ENCODE peak calls at places on chromosomes 11 and 22, in seven cellular contexts. Z, E, N, V, W, A and O are unnamed samples.

GRCh38 chr22:36682835-36683234 is 20.7 kb downstream of the CACNG2 start:
- DNase-seq in Z (no peak), E (no peak), N (no peak), V (no peak), W (no peak), A (no peak), O (peak; percentile 8)

GRCh38 chr22:17575681-17576080 is 12.4 kb downstream of the SLC25A18 start:
- DNase-seq in Z (no peak), E (no peak), N (peak; percentile 29), V (no peak), W (no peak), A (no peak), O (no peak)

GRCh38 chr11:27471067-27471587 is 1.5 kb downstream of the LGR4 start:
- DNase-seq in Z (no peak), E (no peak), N (peak; percentile 44), V (no peak), W (peak; percentile 3), A (peak; percentile 18), O (no peak)

GRCh38 chr11:94883878-94884277 is 89.5 kb downstream of the CWC15 start:
- DNase-seq in Z (no peak), E (no peak), N (no peak), V (no peak), W (no peak), A (no peak), O (no peak)

GRCh38 chr22:45188779-45189178 is 25.1 kb downstream of the NUP50 start:
- DNase-seq in Z (no peak), E (no peak), N (no peak), V (no peak), W (no peak), A (no peak), O (no peak)

GRCh38 chr22:42277988-42278776 is 7.7 kb upstream of the TCF20 start:
- DNase-seq in Z (no peak), E (no peak), N (no peak), V (no peak), W (no peak), A (peak; percentile 75), O (no peak)

GRCh38 chr11:111785076-111785475 is 18.9 kb upstream of the PPP2R1B start:
- DNase-seq in Z (no peak), E (no peak), N (no peak), V (no peak), W (no peak), A (no peak), O (no peak)

GRCh38 chr11:55902308-55902707 is 12.1 kb downstream of the OR5W2 start:
- DNase-seq in Z (no peak), E (no peak), N (no peak), V (no peak), W (no peak), A (no peak), O (no peak)

GRCh38 chr11:77067776-77068460 is 1.1 kb downstream of the CAPN5 start:
- DNase-seq in Z (no peak), E (no peak), N (no peak), V (no peak), W (no peak), A (peak; percentile 44), O (no peak)

GRCh38 chr11:113305440-113306336 is 8.7 kb upstream of the TTC12 start:
- DNase-seq in Z (peak; percentile 53), E (peak; percentile 83), N (peak; percentile 81), V (peak; percentile 69), W (peak; percentile 58), A (peak; percentile 67), O (no peak)

GRCh38 chr22:40403651-40404050 is 33.3 kb downstream of the SGSM3 start:
- DNase-seq in Z (no peak), E (no peak), N (no peak), V (no peak), W (no peak), A (no peak), O (no peak)
- H3K36me3 ChIP-seq in Z (peaks cover 81% of the 10 kb centered on the region), E (no peaks in the 10 kb centered on the region), N (peaks cover 9% of the 10 kb centered on the region), V (peaks cover 63% of the 10 kb centered on the region), W (peaks cover 4% of the 10 kb centered on the region), A (peaks cover 10% of the 10 kb centered on the region), O (peaks cover 28% of the 10 kb centered on the region)

DNA sequence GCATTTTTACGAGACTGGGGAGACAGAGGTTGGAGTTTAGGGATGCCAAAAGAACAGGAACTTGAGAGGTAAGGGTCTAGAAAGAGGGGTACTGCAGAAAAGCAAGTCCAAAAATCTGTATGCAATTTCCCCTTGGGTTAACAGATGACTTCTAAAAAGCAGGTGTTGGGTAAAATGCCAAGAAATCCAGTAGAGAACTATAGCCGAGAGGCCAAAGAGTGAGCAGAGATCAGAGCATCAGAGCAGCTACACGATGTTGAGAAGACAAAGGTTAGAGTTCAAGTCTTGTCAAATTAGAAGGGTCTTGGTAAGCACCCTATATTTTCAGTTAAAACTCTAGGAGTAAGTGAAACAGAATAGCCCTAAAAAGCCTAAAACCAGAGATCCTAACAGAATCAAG is 145.2 kb downstream of the FCHSD2 start:
- DNase-seq in Z (no peak), E (no peak), N (no peak), V (no peak), W (no peak), A (no peak), O (no peak)
- H3K36me3 ChIP-seq in Z (peaks cover 79% of the 10 kb centered on the region), E (no peaks in the 10 kb centered on the region), N (no peaks in the 10 kb centered on the region), V (no peaks in the 10 kb centered on the region), W (no peaks in the 10 kb centered on the region), A (no peaks in the 10 kb centered on the region), O (peaks cover 20% of the 10 kb centered on the region)

GRCh38 chr22:29815580-29815979 is 22.5 kb downstream of the ASCC2 start:
- DNase-seq in Z (no peak), E (no peak), N (no peak), V (no peak), W (no peak), A (no peak), O (no peak)
- H3K36me3 ChIP-seq in Z (peaks cover 83% of the 10 kb centered on the region), E (no peaks in the 10 kb centered on the region), N (peaks cover 38% of the 10 kb centered on the region), V (peaks cover 72% of the 10 kb centered on the region), W (peaks cover 23% of the 10 kb centered on the region), A (peaks cover 11% of the 10 kb centered on the region), O (peaks cover 39% of the 10 kb centered on the region)

GRCh38 chr11:67429722-67430121 is 1.4 kb downstream of the RPS6KB2 start:
- DNase-seq in Z (no peak), E (peak; percentile 42), N (no peak), V (no peak), W (no peak), A (no peak), O (no peak)
- H3K36me3 ChIP-seq in Z (peaks cover 40% of the 10 kb centered on the region), E (no peaks in the 10 kb centered on the region), N (no peaks in the 10 kb centered on the region), V (peaks cover 49% of the 10 kb centered on the region), W (no peaks in the 10 kb centered on the region), A (peaks cover 12% of the 10 kb centered on the region), O (peaks cover 18% of the 10 kb centered on the region)

GRCh38 chr11:36405585-36406367 is 104.3 kb downstream of the TRAF6 start:
- DNase-seq in Z (no peak), E (no peak), N (no peak), V (no peak), W (no peak), A (no peak), O (no peak)

GRCh38 chr11:36400768-36401455 is 104.8 kb downstream of the PRR5L start:
- DNase-seq in Z (no peak), E (no peak), N (no peak), V (no peak), W (no peak), A (no peak), O (no peak)

GRCh38 chr11:36404831-36405230 is 105.2 kb downstream of the TRAF6 start:
- DNase-seq in Z (no peak), E (no peak), N (no peak), V (no peak), W (no peak), A (no peak), O (no peak)

GRCh38 chr11:36402568-36403181 is 106.6 kb downstream of the PRR5L start:
- DNase-seq in Z (no peak), E (no peak), N (no peak), V (no peak), W (no peak), A (no peak), O (no peak)

GRCh38 chr11:36403661-36404060 is 106.4 kb downstream of the TRAF6 start:
- DNase-seq in Z (no peak), E (no peak), N (no peak), V (no peak), W (no peak), A (no peak), O (no peak)
- H3K36me3 ChIP-seq in Z (no peaks in the 10 kb centered on the region), E (no peaks in the 10 kb centered on the region), N (peaks cover 19% of the 10 kb centered on the region), V (no peaks in the 10 kb centered on the region), W (peaks cover 37% of the 10 kb centered on the region), A (no peaks in the 10 kb centered on the region), O (peaks cover 100% of the 10 kb centered on the region)

DNA sequence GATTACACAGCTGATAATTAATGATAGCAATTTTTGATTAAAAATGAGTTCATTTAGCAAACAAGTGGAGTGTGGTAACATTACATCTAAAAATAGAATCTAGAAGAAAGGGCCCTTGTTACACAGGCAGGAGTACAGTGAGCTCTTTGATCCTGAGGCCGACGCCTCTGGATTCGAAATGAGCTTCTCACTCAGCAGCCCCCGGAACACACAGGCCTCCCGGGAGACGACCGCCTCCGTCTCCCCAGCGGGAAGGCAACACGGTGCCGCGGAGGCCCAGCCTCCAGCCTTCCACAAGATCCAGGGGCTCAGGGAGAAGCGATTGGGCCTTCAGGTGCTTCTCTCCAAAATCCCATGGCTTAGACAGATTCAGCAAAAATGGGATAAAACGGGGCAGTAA is 379.1 kb downstream of the BRD1 start:
- DNase-seq in Z (no peak), E (no peak), N (no peak), V (no peak), W (no peak), A (peak; percentile 35), O (no peak)
- H3K36me3 ChIP-seq in Z (no peaks in the 10 kb centered on the region), E (no peaks in the 10 kb centered on the region), N (no peaks in the 10 kb centered on the region), V (no peaks in the 10 kb centered on the region), W (no peaks in the 10 kb centered on the region), A (no peaks in the 10 kb centered on the region), O (no peaks in the 10 kb centered on the region)